ENCODE peak calls at places on chromosome 7, in nine cellular contexts. F, G, L, I, E, Q, T, C and M are unnamed samples.

GRCh38 chr7:34059551-34059840 is 154.2 kb downstream of the BMPER start:
- DNase-seq in F (no peak), G (no peak), L (no peak), I (no peak), E (no peak), Q (no peak), T (no peak), C (no peak), M (no peak)

GRCh38 chr7:130903358-130903974 is 169.5 kb upstream of the KLF14 start:
- DNase-seq in F (peak; percentile 88), G (peak; percentile 52), L (peak; percentile 71), I (peak; percentile 98), E (no peak), Q (peak; percentile 85), T (no peak), C (peak; percentile 94), M (no peak)

GRCh38 chr7:110157631-110158362 is 933.1 kb upstream of the LRRN3 start:
- DNase-seq in F (no peak), G (no peak), L (no peak), I (peak; percentile 51), E (no peak), Q (no peak), T (no peak), C (no peak), M (no peak)

GRCh38 chr7:70456729-70457128 is 675.2 kb upstream of the GALNT17 start:
- DNase-seq in F (no peak), G (no peak), L (no peak), I (no peak), E (no peak), Q (no peak), T (no peak), C (no peak), M (no peak)

GRCh38 chr7:22635349-22635748 is 91.7 kb upstream of the IL6 start:
- DNase-seq in F (peak; percentile 36), G (no peak), L (no peak), I (no peak), E (no peak), Q (no peak), T (no peak), C (no peak), M (no peak)

GRCh38 chr7:144050093-144050492 is 1.3 kb downstream of the OR2A5 start:
- DNase-seq in F (no peak), G (peak; percentile 43), L (no peak), I (no peak), E (no peak), Q (no peak), T (no peak), C (no peak), M (no peak)

GRCh38 chr7:66013938-66014337 is 31.9 kb upstream of the GUSB start:
- DNase-seq in F (peak; percentile 59), G (peak; percentile 66), L (no peak), I (peak; percentile 62), E (no peak), Q (peak; percentile 33), T (no peak), C (peak; percentile 56), M (peak; percentile 39)

GRCh38 chr7:32191296-32191695 is 121.1 kb upstream of the PDE1C start:
- DNase-seq in F (no peak), G (no peak), L (no peak), I (peak; percentile 55), E (no peak), Q (no peak), T (no peak), C (no peak), M (no peak)

GRCh38 chr7:130831817-130832481 is 97.9 kb upstream of the KLF14 start:
- DNase-seq in F (peak; percentile 35), G (peak; percentile 69), L (no peak), I (peak; percentile 67), E (no peak), Q (no peak), T (no peak), C (peak; percentile 72), M (peak; percentile 22)

GRCh38 chr7:247636-248035 is 42.3 kb upstream of the FOXL3 start:
- DNase-seq in F (no peak), G (no peak), L (no peak), I (no peak), E (no peak), Q (no peak), T (no peak), C (no peak), M (no peak)
- H3K36me3 ChIP-seq in F (peaks cover 4% of the 10 kb centered on the region), G (no peaks in the 10 kb centered on the region), L (no peaks in the 10 kb centered on the region), I (peaks cover 84% of the 10 kb centered on the region), E (peaks cover 85% of the 10 kb centered on the region), Q (no peaks in the 10 kb centered on the region), T (no peaks in the 10 kb centered on the region), C (no peaks in the 10 kb centered on the region), M (no peaks in the 10 kb centered on the region)

DNA sequence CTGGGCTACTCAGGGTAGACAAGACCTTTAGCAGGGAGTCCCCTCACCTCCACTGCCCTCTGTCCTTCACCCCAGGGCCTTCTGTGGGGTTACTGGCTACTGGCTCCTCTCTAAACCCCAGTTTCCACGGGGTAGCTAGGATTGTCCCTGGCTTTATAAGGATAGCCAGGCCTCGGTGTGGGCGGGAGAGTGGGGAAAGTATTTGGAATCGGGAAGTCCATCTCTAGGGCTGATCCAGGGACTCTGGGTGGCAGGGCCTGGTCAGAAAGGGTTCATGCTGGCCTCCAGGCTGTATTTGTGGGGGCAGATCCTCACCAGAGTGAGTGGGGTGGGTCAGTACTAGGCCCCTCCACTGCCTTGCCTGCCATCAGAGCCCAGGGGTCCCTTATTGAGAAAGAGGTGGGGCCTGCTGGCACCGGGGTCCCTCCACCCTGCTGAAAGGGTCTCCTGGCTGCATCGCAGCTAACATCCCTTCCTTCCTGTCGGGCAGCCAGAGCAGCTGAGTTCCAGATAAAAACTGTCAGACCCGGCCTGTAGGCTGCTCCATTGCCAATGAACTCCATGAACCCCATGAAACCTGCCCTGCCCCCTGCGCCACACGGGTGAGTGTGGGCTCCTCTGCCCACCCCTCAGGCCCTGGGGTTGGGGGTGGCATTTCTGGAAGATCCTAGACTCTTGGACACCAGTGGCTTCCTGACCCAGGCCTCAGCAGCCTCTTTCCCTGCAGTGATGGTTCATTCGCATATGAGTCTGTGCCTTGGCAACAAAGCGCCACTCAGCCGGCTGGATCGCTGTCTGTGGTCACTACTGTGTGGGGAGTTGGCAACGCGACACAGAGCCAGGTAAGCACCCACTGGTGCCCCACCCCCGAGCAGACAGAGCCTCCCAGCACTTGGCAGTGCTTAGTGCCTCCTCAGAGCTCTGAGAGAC is 7.3 kb downstream of the ZMIZ2 start:
- DNase-seq in F (no peak), G (no peak), L (no peak), I (no peak), E (no peak), Q (no peak), T (no peak), C (no peak), M (no peak)
- H3K36me3 ChIP-seq in F (peaks cover 37% of the 10 kb centered on the region), G (no peaks in the 10 kb centered on the region), L (no peaks in the 10 kb centered on the region), I (peaks cover 38% of the 10 kb centered on the region), E (peaks cover 60% of the 10 kb centered on the region), Q (peaks cover 31% of the 10 kb centered on the region), T (peaks cover 20% of the 10 kb centered on the region), C (peaks cover 8% of the 10 kb centered on the region), M (no peaks in the 10 kb centered on the region)

GRCh38 chr7:2923291-2923781 is 79.2 kb upstream of the GNA12 start:
- DNase-seq in F (no peak), G (no peak), L (no peak), I (no peak), E (no peak), Q (no peak), T (no peak), C (no peak), M (no peak)

GRCh38 chr7:2922866-2923265 is 78.8 kb upstream of the GNA12 start:
- DNase-seq in F (no peak), G (no peak), L (no peak), I (no peak), E (no peak), Q (no peak), T (no peak), C (no peak), M (no peak)

GRCh38 chr7:2922271-2922691 is 78.2 kb upstream of the GNA12 start:
- DNase-seq in F (no peak), G (no peak), L (no peak), I (no peak), E (no peak), Q (no peak), T (no peak), C (no peak), M (no peak)

GRCh38 chr7:2920956-2921708 is 77.0 kb upstream of the GNA12 start:
- DNase-seq in F (no peak), G (no peak), L (no peak), I (no peak), E (no peak), Q (no peak), T (no peak), C (no peak), M (peak; percentile 41)

DNA sequence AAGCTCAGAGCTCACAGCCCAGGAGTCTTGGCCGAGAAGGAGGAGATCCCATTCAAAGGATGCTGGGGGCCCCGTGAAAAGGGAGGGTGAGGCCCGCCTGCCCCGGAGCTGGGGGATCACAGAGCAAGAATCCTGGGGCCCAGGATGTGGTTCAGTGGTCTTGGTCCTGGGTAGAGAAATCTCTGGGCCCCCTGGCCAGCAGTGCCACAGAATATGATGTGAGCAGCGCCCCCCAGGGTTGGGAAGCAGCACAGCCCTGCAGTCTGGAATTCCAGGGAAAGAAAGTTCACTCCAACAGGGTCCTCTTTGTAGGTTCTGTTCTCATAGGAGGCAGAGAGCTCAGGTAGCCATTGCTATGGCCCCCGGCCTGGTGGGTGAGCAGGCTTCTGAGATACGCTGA is 77.6 kb upstream of the GNA12 start:
- DNase-seq in F (no peak), G (no peak), L (no peak), I (no peak), E (no peak), Q (no peak), T (no peak), C (no peak), M (peak; percentile 38)
- H3K36me3 ChIP-seq in F (no peaks in the 10 kb centered on the region), G (no peaks in the 10 kb centered on the region), L (no peaks in the 10 kb centered on the region), I (no peaks in the 10 kb centered on the region), E (no peaks in the 10 kb centered on the region), Q (no peaks in the 10 kb centered on the region), T (peaks cover 5% of the 10 kb centered on the region), C (no peaks in the 10 kb centered on the region), M (no peaks in the 10 kb centered on the region)

DNA sequence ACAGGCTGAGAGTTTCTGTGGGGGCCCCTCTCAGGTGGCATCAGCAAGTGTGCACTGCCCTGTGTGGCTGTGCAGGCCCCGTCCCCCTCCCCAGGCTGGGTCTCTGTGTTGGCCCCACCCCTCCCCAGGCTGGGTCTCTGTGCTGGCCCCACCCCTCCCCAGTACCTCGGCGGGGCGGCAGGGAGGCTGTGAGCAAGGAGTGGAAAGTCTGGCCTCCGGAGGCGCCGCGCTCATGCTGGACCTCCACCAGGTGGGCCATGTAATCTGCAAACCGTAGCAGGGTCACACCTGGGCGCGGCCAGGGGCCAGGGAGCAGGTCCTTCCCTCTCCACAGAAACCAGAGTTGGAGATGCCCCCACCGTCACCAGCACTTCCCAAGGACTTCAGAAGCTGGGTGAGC is 21.4 kb upstream of the MICALL2 start:
- DNase-seq in F (no peak), G (no peak), L (no peak), I (no peak), E (no peak), Q (no peak), T (no peak), C (no peak), M (no peak)
- H3K36me3 ChIP-seq in F (peaks cover 58% of the 10 kb centered on the region), G (no peaks in the 10 kb centered on the region), L (no peaks in the 10 kb centered on the region), I (peaks cover 83% of the 10 kb centered on the region), E (peaks cover 100% of the 10 kb centered on the region), Q (peaks cover 88% of the 10 kb centered on the region), T (peaks cover 29% of the 10 kb centered on the region), C (peaks cover 23% of the 10 kb centered on the region), M (no peaks in the 10 kb centered on the region)

GRCh38 chr7:127081539-127081938 is 171.2 kb downstream of the GRM8 start:
- DNase-seq in F (no peak), G (no peak), L (no peak), I (no peak), E (no peak), Q (no peak), T (no peak), C (no peak), M (no peak)
- H3K36me3 ChIP-seq in F (no peaks in the 10 kb centered on the region), G (no peaks in the 10 kb centered on the region), L (no peaks in the 10 kb centered on the region), I (no peaks in the 10 kb centered on the region), E (no peaks in the 10 kb centered on the region), Q (no peaks in the 10 kb centered on the region), T (no peaks in the 10 kb centered on the region), C (no peaks in the 10 kb centered on the region), M (no peaks in the 10 kb centered on the region)